ENCODE peak calls at places on chromosomes 1 and 21, in eight cellular contexts. Z is HFF-Myc, C is hepatic stellate cell, X is neural crest cell, K is left ventricle myocardium inferior, R is T-helper 2 cell, Y is ELR, O is Ammon's horn. J is an unnamed sample.

GRCh38 chr1:180918519-180918918 is 5.8 kb downstream of the KIAA1614 start:
- DNase-seq in O (no peak), R (no peak), Z (no peak), C (no peak), Y (no peak), X (no peak), K (no peak), J (peak; percentile 51)

GRCh38 chr1:148362141-148362929 is 120.8 kb downstream of the PPIAL4G start:
- DNase-seq in C (no peak), K (no peak), Z (no peak), R (no peak), Y (peak; percentile 74), O (no peak), X (no peak), J (peak; percentile 49)

GRCh38 chr1:186440584-186440983 is 20.3 kb downstream of the PDC start:
- DNase-seq in R (no peak), Y (peak; percentile 47), C (no peak), K (no peak), O (no peak), X (no peak), Z (no peak), J (no peak)

GRCh38 chr21:35226960-35227741 is 178.0 kb upstream of the RUNX1 start:
- DNase-seq in O (no peak), X (no peak), C (no peak), K (no peak), Z (no peak), R (peak; percentile 93), Y (no peak), J (no peak)

GRCh38 chr1:116735246-116735645 is 19.0 kb upstream of the CD2 start:
- DNase-seq in O (no peak), C (no peak), Z (no peak), Y (no peak), K (no peak), X (no peak), R (no peak), J (no peak)

GRCh38 chr1:168469690-168470089 is 74.1 kb downstream of the XCL2 start:
- DNase-seq in X (no peak), R (peak; percentile 82), Y (peak; percentile 95), K (peak; percentile 80), O (no peak), C (no peak), Z (peak; percentile 97), J (peak; percentile 69)

GRCh38 chr1:41900611-41901444 is 17.9 kb downstream of the HIVEP3 start:
- DNase-seq in O (no peak), C (peak; percentile 60), R (no peak), Y (peak; percentile 90), K (no peak), Z (peak; percentile 40), X (no peak), J (peak; percentile 52)

GRCh38 chr1:80441664-80442063 is 1359.1 kb upstream of the ADGRL2 start:
- DNase-seq in O (no peak), X (no peak), K (no peak), Z (no peak), R (no peak), C (no peak), Y (peak; percentile 1), J (no peak)

GRCh38 chr1:226349801-226350503 is 41.0 kb upstream of the LIN9 start:
- DNase-seq in Z (no peak), Y (no peak), K (no peak), O (no peak), R (no peak), X (no peak), C (no peak), J (no peak)

GRCh38 chr1:16607433-16607851 is 5.9 kb downstream of the NBPF1 start:
- DNase-seq in Y (no peak), K (no peak), X (peak; percentile 3), O (no peak), C (no peak), R (no peak), Z (no peak), J (peak; percentile 32)

GRCh38 chr1:186985889-186986491 is 157.2 kb downstream of the PLA2G4A start:
- DNase-seq in C (peak; percentile 15), R (peak; percentile 50), X (peak; percentile 8), O (peak; percentile 82), Z (peak; percentile 49), Y (peak; percentile 73), K (no peak), J (no peak)

GRCh38 chr1:62810420-62811274 is 26.7 kb downstream of the ATG4C start:
- DNase-seq in X (no peak), K (no peak), Z (no peak), O (no peak), Y (no peak), C (no peak), R (peak; percentile 58), J (no peak)

GRCh38 chr21:45989355-45990048 is 7.9 kb downstream of the COL6A1 start:
- DNase-seq in O (no peak), Z (no peak), R (no peak), Y (no peak), K (peak; percentile 15), X (no peak), C (no peak), J (peak; percentile 89)

GRCh38 chr1:23286401-23286800 is 57.7 kb downstream of the HNRNPR start:
- DNase-seq in K (no peak), O (no peak), X (no peak), Y (no peak), C (no peak), R (no peak), Z (peak; percentile 16), J (no peak)

GRCh38 chr1:182674346-182675246 is 9.8 kb downstream of the RGS8 start:
- DNase-seq in X (no peak), O (no peak), C (peak; percentile 22), Z (no peak), K (no peak), Y (no peak), R (no peak), J (no peak)

GRCh38 chr1:50978144-50978851 is 8.3 kb downstream of the CDKN2C start:
- DNase-seq in Z (no peak), K (peak; percentile 67), R (peak; percentile 26), C (peak; percentile 64), X (peak; percentile 25), Y (peak; percentile 84), O (peak; percentile 67), J (peak; percentile 92)

GRCh38 chr21:34802180-34802899 is 133.5 kb downstream of the CLIC6 start:
- DNase-seq in C (no peak), K (no peak), O (no peak), Z (no peak), Y (peak; percentile 60), X (no peak), R (no peak), J (no peak)

GRCh38 chr1:116261227-116261626 is 111.8 kb upstream of the ATP1A1 start:
- DNase-seq in X (no peak), R (no peak), Y (no peak), C (no peak), O (no peak), K (no peak), Z (no peak), J (no peak)

GRCh38 chr1:201748331-201748730 is 80.6 kb upstream of the IPO9 start:
- DNase-seq in C (peak; percentile 73), X (no peak), O (no peak), Z (no peak), R (no peak), K (no peak), Y (peak; percentile 97), J (peak; percentile 93)

GRCh38 chr1:227940791-227941241 is 6.9 kb downstream of the WNT9A start:
- DNase-seq in Z (no peak), X (no peak), O (no peak), C (no peak), Y (no peak), R (no peak), K (no peak), J (peak; percentile 61)

GRCh38 chr1:25501235-25502058 is 42.0 kb upstream of the LDLRAP1 start:
- DNase-seq in K (no peak), R (peak; percentile 27), C (peak; percentile 44), X (no peak), Z (no peak), O (no peak), Y (peak; percentile 61), J (peak; percentile 64)

GRCh38 chr1:111603979-111604378 is 15.6 kb upstream of the RAP1A start:
- DNase-seq in R (peak; percentile 100), O (peak; percentile 51), Y (peak; percentile 61), Z (no peak), K (no peak), C (no peak), X (no peak), J (no peak)

GRCh38 chr21:27070881-27071670 is 104.2 kb upstream of the ADAMTS5 start:
- DNase-seq in Z (no peak), Y (no peak), C (no peak), R (no peak), K (no peak), O (no peak), X (no peak), J (no peak)

GRCh38 chr21:27026501-27026900 is 59.6 kb upstream of the ADAMTS5 start:
- DNase-seq in Z (no peak), X (no peak), O (no peak), C (no peak), K (no peak), Y (peak; percentile 51), R (no peak), J (no peak)

GRCh38 chr1:147651466-147651865 is 18.9 kb downstream of the ACP6 start:
- DNase-seq in C (no peak), O (no peak), X (no peak), Y (no peak), Z (no peak), K (no peak), R (no peak), J (no peak)

GRCh38 chr1:245751111-245751510 is 596.3 kb downstream of the KIF26B start:
- DNase-seq in Z (no peak), Y (no peak), C (no peak), O (no peak), K (no peak), X (no peak), R (no peak), J (no peak)

GRCh38 chr1:57468661-57469523 is 45.0 kb upstream of the DAB1 start:
- DNase-seq in K (no peak), X (no peak), O (no peak), C (no peak), R (no peak), Y (no peak), Z (no peak), J (no peak)

GRCh38 chr1:91526496-91526895 is 25.8 kb downstream of the CDC7 start:
- DNase-seq in C (no peak), R (peak; percentile 39), O (no peak), K (no peak), X (no peak), Z (peak; percentile 30), Y (peak; percentile 40), J (no peak)

GRCh38 chr1:95217371-95217770 is 16.6 kb upstream of the RWDD3 start:
- DNase-seq in Y (no peak), O (no peak), R (peak; percentile 6), K (no peak), X (no peak), C (no peak), Z (no peak), J (no peak)

GRCh38 chr1:164609084-164609483 is 50.1 kb downstream of the PBX1 start:
- DNase-seq in X (no peak), O (no peak), C (no peak), K (no peak), R (no peak), Z (no peak), Y (no peak), J (no peak)

GRCh38 chr1:151175910-151176309 is at the start of gene TMOD4:
- DNase-seq in X (no peak), R (peak; percentile 29), K (no peak), Z (no peak), C (no peak), Y (peak; percentile 40), O (no peak), J (peak; percentile 83)

GRCh38 chr1:26787381-26787705 is 407 bp upstream of the PIGV start:
- DNase-seq in C (peak; percentile 53), Z (no peak), K (no peak), X (no peak), R (peak; percentile 81), Y (peak; percentile 66), O (no peak), J (no peak)

GRCh38 chr1:41122851-41123518 is 101.5 kb upstream of the SLFNL1 start:
- DNase-seq in C (peak; percentile 52), Y (peak; percentile 96), R (peak; percentile 49), X (peak; percentile 4), K (no peak), O (no peak), Z (peak; percentile 66), J (peak; percentile 92)

GRCh38 chr1:67013573-67013972 is 40.4 kb downstream of the SLC35D1 start:
- DNase-seq in K (no peak), Y (peak; percentile 74), O (no peak), X (no peak), R (peak; percentile 42), Z (no peak), C (peak; percentile 13), J (peak; percentile 47)

J was measured in osteoblast.